ENCODE peak calls at places on chromosomes 4 and X, in seven cellular contexts. K is activated T-cell treated with anti-CD3 and anti-CD28 coated beads for 48 hours; C is stimulated activated CD4-positive, alpha-beta T cell treated with anti-CD3 and anti-CD28 coated beads, Interleukin-2, amount 100 ng/mL, for 48 hours; G is islet precursor cell; J is heart right ventricle; H is osteocyte; Z is NCI-H2081. B is an unnamed sample.

GRCh38 chr4:82761249-82761648 is 37.3 kb downstream of the SCD5 start:
- DNase-seq in C (no peak), G (no peak), Z (no peak), J (no peak), K (no peak), H (no peak), B (no peak)

GRCh38 chr4:83906561-83906960 is 370.7 kb downstream of the GPAT3 start:
- DNase-seq in C (no peak), Z (no peak), K (no peak), G (no peak), H (no peak), J (no peak), B (no peak)

GRCh38 chr4:35038845-35039244 is 1205.5 kb downstream of the ARAP2 start:
- DNase-seq in Z (no peak), K (no peak), H (no peak), J (no peak), C (no peak), G (no peak), B (no peak)

GRCh38 chr4:128590773-128591172 is 218.7 kb upstream of the JADE1 start:
- DNase-seq in H (no peak), Z (no peak), C (no peak), J (no peak), G (no peak), K (no peak), B (no peak)

GRCh38 chrX:81925812-81926211 is 723.9 kb downstream of the SH3BGRL start:
- DNase-seq in C (no peak), Z (no peak), K (no peak), J (no peak), H (no peak), G (no peak), B (no peak)

GRCh38 chr4:106365613-106366012 is 3.0 kb downstream of the GIMD1 start:
- DNase-seq in Z (no peak), J (no peak), G (no peak), H (no peak), K (no peak), C (no peak), B (no peak)

GRCh38 chrX:32618154-32618553 is 593.2 kb downstream of the DMD start:
- DNase-seq in Z (no peak), C (no peak), G (no peak), H (no peak), K (no peak), J (no peak), B (no peak)

GRCh38 chr4:153205757-153206156 is 1.5 kb downstream of the TRIM2 start:
- DNase-seq in K (peak; percentile 21), G (peak; percentile 92), C (no peak), Z (no peak), J (no peak), H (no peak), B (no peak)

GRCh38 chr4:150510176-150510875 is 71.6 kb upstream of the MAB21L2 start:
- DNase-seq in G (no peak), C (no peak), Z (no peak), J (no peak), H (no peak), K (no peak), B (no peak)

GRCh38 chr4:148299337-148299736 is 142.9 kb downstream of the NR3C2 start:
- DNase-seq in K (no peak), J (no peak), G (no peak), Z (no peak), C (no peak), H (no peak), B (no peak)

GRCh38 chrX:66013195-66013816 is 26.6 kb downstream of the VSIG4 start:
- DNase-seq in J (no peak), K (no peak), C (no peak), Z (no peak), H (no peak), G (no peak), B (no peak)

GRCh38 chr4:8724436-8725070 is 132.0 kb downstream of the CPZ start:
- DNase-seq in J (no peak), K (no peak), G (no peak), Z (no peak), H (peak; percentile 69), C (no peak), B (no peak)

GRCh38 chr4:120481711-120482110 is 415.1 kb upstream of the MAD2L1 start:
- DNase-seq in J (no peak), H (no peak), K (no peak), C (no peak), G (no peak), Z (no peak), B (no peak)

GRCh38 chr4:38948551-38948950 is 80.9 kb downstream of the FAM114A1 start:
- DNase-seq in K (no peak), H (no peak), J (peak; percentile 13), G (no peak), Z (no peak), C (no peak), B (peak; percentile 46)

GRCh38 chr4:72858328-72858727 is 211.2 kb downstream of the COX18 start:
- DNase-seq in Z (no peak), G (no peak), H (no peak), C (no peak), J (no peak), K (no peak), B (no peak)

GRCh38 chr4:123708902-123709301 is 312.3 kb downstream of the SPRY1 start:
- DNase-seq in G (no peak), H (no peak), C (no peak), K (no peak), J (no peak), Z (no peak), B (no peak)

GRCh38 chr4:53520114-53520513 is 71.2 kb downstream of the LNX1 start:
- DNase-seq in H (no peak), K (no peak), G (peak; percentile 75), Z (no peak), C (no peak), J (no peak), B (no peak)

GRCh38 chr4:189090174-189090814 is 850.4 kb upstream of the FRG1 start:
- DNase-seq in K (no peak), J (no peak), Z (peak; percentile 1), H (no peak), C (no peak), G (peak; percentile 63), B (no peak)

GRCh38 chr4:17152941-17153340 is 254.5 kb upstream of the LDB2 start:
- DNase-seq in K (no peak), H (no peak), C (no peak), J (no peak), Z (no peak), G (no peak), B (no peak)

GRCh38 chrX:136781180-136781797 is 557 bp upstream of the ARHGEF6 start:
- DNase-seq in Z (no peak), K (no peak), H (no peak), J (peak; percentile 11), G (no peak), C (no peak), B (no peak)

GRCh38 chr4:114108869-114109268 is 129.4 kb upstream of the ARSJ start:
- DNase-seq in K (no peak), C (no peak), G (no peak), J (peak; percentile 10), H (no peak), Z (peak; percentile 59), B (no peak)

GRCh38 chr4:25722964-25723363 is 67.3 kb downstream of the SLC34A2 start:
- DNase-seq in H (no peak), J (no peak), G (peak; percentile 54), C (no peak), K (no peak), Z (no peak), B (no peak)

GRCh38 chrX:65595460-65595876 is 60.9 kb upstream of the LAS1L start:
- DNase-seq in Z (peak; percentile 90), G (peak; percentile 92), J (peak; percentile 95), H (peak; percentile 94), C (peak; percentile 89), K (peak; percentile 84), B (peak; percentile 84)

GRCh38 chr4:124806403-124806802 is 93.9 kb upstream of the ANKRD50 start:
- DNase-seq in C (no peak), Z (no peak), K (no peak), G (peak; percentile 45), J (no peak), H (no peak), B (no peak)

GRCh38 chr4:150152764-150153163 is 74.5 kb downstream of the DCLK2 start:
- DNase-seq in H (no peak), K (no peak), Z (no peak), J (no peak), C (no peak), G (no peak), B (no peak)

GRCh38 chr4:21986312-21986711 is 37.7 kb upstream of the KCNIP4 start:
- DNase-seq in G (no peak), K (no peak), J (no peak), H (no peak), Z (no peak), C (no peak), B (no peak)

GRCh38 chrX:2767631-2768455 is 16.0 kb downstream of the XG start:
- DNase-seq in G (peak; percentile 96), C (no peak), K (no peak), J (peak; percentile 36), Z (no peak), H (no peak), B (no peak)

GRCh38 chr4:139909036-139909435 is 243.4 kb downstream of the MGST2 start:
- DNase-seq in Z (no peak), H (no peak), K (no peak), C (no peak), G (no peak), J (no peak), B (no peak)

GRCh38 chr4:73603307-73603710 is 16.9 kb downstream of the RASSF6 start:
- DNase-seq in C (no peak), J (no peak), H (no peak), K (no peak), G (no peak), Z (no peak), B (no peak)

GRCh38 chr4:168717852-168718251 is 221.0 kb downstream of the PALLD start:
- DNase-seq in Z (no peak), G (no peak), J (peak; percentile 42), K (no peak), C (no peak), H (no peak), B (no peak)

GRCh38 chr4:74446193-74446868 is 1.4 kb downstream of the AREG start:
- DNase-seq in Z (no peak), K (no peak), J (no peak), C (no peak), G (no peak), H (no peak), B (no peak)